ENCODE peak calls at places on chromosome 21, in eight cellular contexts. R is left lung, A is uterus, N is neuronal stem cell, T is GM06990, S is psoas muscle, B is fibroblast of lung, F is tibial nerve. G is an unnamed sample.

GRCh38 chr21:39377444-39378050 is 28.7 kb upstream of the HMGN1 start:
- DNase-seq in R (no peak), A (no peak), N (no peak), T (no peak), S (no peak), B (peak; percentile 7), F (no peak), G (no peak)

GRCh38 chr21:33685613-33686197 is 43.4 kb downstream of the ITSN1 start:
- DNase-seq in R (no peak), A (no peak), N (no peak), T (no peak), S (no peak), B (peak; percentile 88), F (no peak), G (peak; percentile 10)

GRCh38 chr21:39715804-39716397 is 29.1 kb upstream of the IGSF5 start:
- DNase-seq in R (no peak), A (peak; percentile 22), N (peak; percentile 44), T (no peak), S (no peak), B (peak; percentile 21), F (peak; percentile 61), G (no peak)

GRCh38 chr21:23016617-23017016 is 2018.4 kb downstream of the NCAM2 start:
- DNase-seq in R (no peak), A (no peak), N (no peak), T (no peak), S (no peak), B (no peak), F (no peak), G (no peak)

GRCh38 chr21:19899645-19900044 is 1098.6 kb upstream of the NCAM2 start:
- DNase-seq in R (no peak), A (no peak), N (no peak), T (no peak), S (no peak), B (no peak), F (no peak), G (no peak)

GRCh38 chr21:46120301-46121285 is 22.7 kb downstream of the COL6A2 start:
- DNase-seq in R (peak; percentile 71), A (peak; percentile 16), N (no peak), T (no peak), S (peak; percentile 42), B (no peak), F (no peak), G (no peak)

GRCh38 chr21:29217818-29218252 is 80.9 kb upstream of the BACH1 start:
- DNase-seq in R (no peak), A (no peak), N (no peak), T (no peak), S (no peak), B (peak; percentile 97), F (no peak), G (peak; percentile 93)

GRCh38 chr21:16074950-16075489 is 345.2 kb downstream of the USP25 start:
- DNase-seq in R (no peak), A (no peak), N (no peak), T (no peak), S (no peak), B (no peak), F (no peak), G (no peak)

GRCh38 chr21:31872452-31873274 is at the start of gene HUNK:
- DNase-seq in R (peak; percentile 81), A (peak; percentile 34), N (peak; percentile 73), T (peak; percentile 16), S (peak; percentile 58), B (peak; percentile 37), F (no peak), G (no peak)

GRCh38 chr21:46545363-46545762 is 59.5 kb downstream of the S100B start:
- DNase-seq in R (no peak), A (no peak), N (no peak), T (no peak), S (peak; percentile 15), B (no peak), F (no peak), G (no peak)

GRCh38 chr21:31641416-31641922 is 18.0 kb upstream of the SOD1 start:
- DNase-seq in R (no peak), A (no peak), N (no peak), T (no peak), S (no peak), B (no peak), F (no peak), G (no peak)

GRCh38 chr21:14121719-14122118 is 89.0 kb downstream of the LIPI start:
- DNase-seq in R (no peak), A (no peak), N (no peak), T (no peak), S (no peak), B (no peak), F (no peak), G (no peak)

GRCh38 chr21:46157987-46158451 is 2.6 kb upstream of the FTCD start:
- DNase-seq in R (peak; percentile 62), A (no peak), N (no peak), T (no peak), S (no peak), B (no peak), F (no peak), G (no peak)

GRCh38 chr21:36847189-36847588 is 119.3 kb downstream of the HLCS start:
- DNase-seq in R (no peak), A (no peak), N (no peak), T (no peak), S (no peak), B (peak; percentile 77), F (no peak), G (peak; percentile 48)

GRCh38 chr21:26572668-26573381 is at the start of gene CYYR1:
- DNase-seq in R (peak; percentile 86), A (no peak), N (peak; percentile 63), T (no peak), S (peak; percentile 46), B (peak; percentile 29), F (no peak), G (no peak)

GRCh38 chr21:26565105-26565504 is 8.0 kb downstream of the CYYR1 start:
- DNase-seq in R (no peak), A (no peak), N (no peak), T (no peak), S (no peak), B (no peak), F (no peak), G (no peak)

GRCh38 chr21:26565546-26565945 is 7.5 kb downstream of the CYYR1 start:
- DNase-seq in R (no peak), A (no peak), N (no peak), T (no peak), S (no peak), B (no peak), F (no peak), G (no peak)

GRCh38 chr21:26572026-26572425 is 1.1 kb downstream of the CYYR1 start:
- DNase-seq in R (no peak), A (no peak), N (no peak), T (no peak), S (no peak), B (no peak), F (no peak), G (no peak)

GRCh38 chr21:26570203-26570602 is 2.9 kb downstream of the CYYR1 start:
- DNase-seq in R (no peak), A (no peak), N (no peak), T (no peak), S (no peak), B (no peak), F (no peak), G (no peak)
- H3K4me3 ChIP-seq in R (no peak overlapping the region), A (no peak overlapping the region), N (no peak overlapping the region), T (no peak overlapping the region), S (peak overlapping the region; percentile 63), B (no peak overlapping the region), F (no peak overlapping the region), G (no peak overlapping the region)

DNA sequence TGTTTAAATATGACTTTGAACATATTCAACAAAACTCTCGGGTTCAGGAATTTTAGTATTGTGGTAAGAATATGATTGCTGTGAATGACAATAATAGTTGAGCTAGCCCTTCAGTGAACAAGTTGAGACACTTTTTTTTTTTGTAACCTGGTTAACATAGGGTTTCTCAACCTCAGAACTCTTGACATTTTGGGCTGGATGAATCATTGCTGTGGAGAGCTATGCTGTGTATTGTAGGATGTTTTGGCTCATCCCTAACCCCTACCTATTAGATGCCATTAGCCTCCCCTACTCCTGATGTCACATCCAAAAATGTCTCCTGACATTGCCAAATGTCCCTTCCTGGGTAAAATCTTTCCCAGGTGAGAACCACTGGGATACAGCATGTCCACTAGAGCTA is 113.7 kb downstream of the RUNX1 start:
- DNase-seq in R (no peak), A (no peak), N (no peak), T (no peak), S (no peak), B (peak; percentile 39), F (no peak), G (no peak)
- H3K4me3 ChIP-seq in R (no peak overlapping the region), A (no peak overlapping the region), N (no peak overlapping the region), T (no peak overlapping the region), S (no peak overlapping the region), B (no peak overlapping the region), F (no peak overlapping the region), G (no peak overlapping the region)

GRCh38 chr21:34988139-34988538 is 61.0 kb downstream of the RUNX1 start:
- DNase-seq in R (no peak), A (no peak), N (no peak), T (no peak), S (no peak), B (no peak), F (no peak), G (no peak)
- H3K4me3 ChIP-seq in R (no peak overlapping the region), A (no peak overlapping the region), N (no peak overlapping the region), T (no peak overlapping the region), S (no peak overlapping the region), B (no peak overlapping the region), F (no peak overlapping the region), G (no peak overlapping the region)

GRCh38 chr21:42075686-42076471 is 4.8 kb downstream of the UMODL1 start:
- DNase-seq in R (peak; percentile 71), A (no peak), N (no peak), T (no peak), S (peak; percentile 33), B (no peak), F (no peak), G (no peak)
- H3K4me3 ChIP-seq in R (no peak overlapping the region), A (no peak overlapping the region), N (no peak overlapping the region), T (no peak overlapping the region), S (no peak overlapping the region), B (no peak overlapping the region), F (no peak overlapping the region), G (no peak overlapping the region)

GRCh38 chr21:42187976-42188653 is 30.8 kb upstream of the ABCG1 start:
- DNase-seq in R (no peak), A (no peak), N (no peak), T (peak; percentile 74), S (no peak), B (peak; percentile 23), F (peak; percentile 43), G (no peak)
- H3K4me3 ChIP-seq in R (no peak overlapping the region), A (no peak overlapping the region), N (no peak overlapping the region), T (no peak overlapping the region), S (no peak overlapping the region), B (no peak overlapping the region), F (no peak overlapping the region), G (no peak overlapping the region)